ENCODE peak calls at places on chromosome X, in six cellular contexts. U is cardiac muscle cell; L is hepatocyte; H is lower lobe of right lung; G is CD8-positive, alpha-beta memory T cell; O is psoas muscle. N is an unnamed sample.

GRCh38 chrX:102728646-102729045 is 8.1 kb downstream of the GPRASP3 start:
- DNase-seq in U (no peak), L (no peak), H (no peak), G (no peak), O (no peak), N (peak; percentile 23)

GRCh38 chrX:23803931-23804381 is 21.0 kb downstream of the SAT1 start:
- DNase-seq in U (no peak), L (peak; percentile 67), H (peak; percentile 45), G (no peak), O (peak; percentile 17), N (peak; percentile 84)

GRCh38 chrX:25427873-25428555 is 412.2 kb upstream of the ARX start:
- DNase-seq in U (no peak), L (no peak), H (no peak), G (no peak), O (no peak), N (no peak)

GRCh38 chrX:103607385-103608304 is at the start of gene TCEAL3:
- DNase-seq in U (peak; percentile 63), L (peak; percentile 85), H (peak; percentile 74), G (peak; percentile 56), O (peak; percentile 64), N (no peak)

GRCh38 chrX:25650216-25650615 is 487.9 kb upstream of the MAGEB18 start:
- DNase-seq in U (no peak), L (no peak), H (no peak), G (no peak), O (no peak), N (peak; percentile 0)

GRCh38 chrX:148947399-148948025 is 447.1 kb downstream of the AFF2 start:
- DNase-seq in U (no peak), L (no peak), H (no peak), G (no peak), O (no peak), N (peak; percentile 54)

GRCh38 chrX:7983594-7983993 is 56.4 kb upstream of the PNPLA4 start:
- DNase-seq in U (peak; percentile 7), L (no peak), H (no peak), G (no peak), O (no peak), N (no peak)

GRCh38 chrX:51608766-51609165 is 9.9 kb downstream of the CENPVL3 start:
- DNase-seq in U (no peak), L (no peak), H (no peak), G (no peak), O (no peak), N (no peak)

GRCh38 chrX:154399527-154400368 is 1.6 kb downstream of the RPL10 start:
- DNase-seq in U (no peak), L (no peak), H (no peak), G (no peak), O (no peak), N (no peak)

GRCh38 chrX:3697220-3697684 is 16.2 kb downstream of the PRKX start:
- DNase-seq in U (no peak), L (no peak), H (no peak), G (no peak), O (no peak), N (peak; percentile 10)

GRCh38 chrX:3697701-3698279 is 15.7 kb downstream of the PRKX start:
- DNase-seq in U (no peak), L (peak; percentile 18), H (no peak), G (no peak), O (peak; percentile 30), N (peak; percentile 94)

GRCh38 chrX:3699841-3700381 is 13.5 kb downstream of the PRKX start:
- DNase-seq in U (no peak), L (no peak), H (no peak), G (no peak), O (no peak), N (no peak)
- H3K4me3 ChIP-seq in U (no peak overlapping the region), L (no peak overlapping the region), H (peak overlapping the region; percentile 41), G (peak overlapping the region; percentile 52), O (peak overlapping the region; percentile 40), N (no peak overlapping the region)

GRCh38 chrX:17634542-17635207 is 102.6 kb upstream of the SCML1 start:
- DNase-seq in U (no peak), L (no peak), H (no peak), G (no peak), O (no peak), N (no peak)

GRCh38 chrX:17631647-17632046 is 105.6 kb upstream of the SCML1 start:
- DNase-seq in U (no peak), L (no peak), H (no peak), G (no peak), O (no peak), N (no peak)

GRCh38 chrX:17635231-17635630 is 102.1 kb upstream of the SCML1 start:
- DNase-seq in U (peak; percentile 78), L (peak; percentile 45), H (no peak), G (no peak), O (no peak), N (no peak)

GRCh38 chrX:17632942-17633341 is 104.4 kb upstream of the SCML1 start:
- DNase-seq in U (no peak), L (no peak), H (no peak), G (no peak), O (no peak), N (peak; percentile 55)

GRCh38 chrX:17633546-17633945 is 103.7 kb upstream of the SCML1 start:
- DNase-seq in U (no peak), L (no peak), H (no peak), G (no peak), O (no peak), N (no peak)
- H3K4me3 ChIP-seq in U (no peak overlapping the region), L (no peak overlapping the region), H (no peak overlapping the region), G (no peak overlapping the region), O (no peak overlapping the region), N (no peak overlapping the region)

DNA sequence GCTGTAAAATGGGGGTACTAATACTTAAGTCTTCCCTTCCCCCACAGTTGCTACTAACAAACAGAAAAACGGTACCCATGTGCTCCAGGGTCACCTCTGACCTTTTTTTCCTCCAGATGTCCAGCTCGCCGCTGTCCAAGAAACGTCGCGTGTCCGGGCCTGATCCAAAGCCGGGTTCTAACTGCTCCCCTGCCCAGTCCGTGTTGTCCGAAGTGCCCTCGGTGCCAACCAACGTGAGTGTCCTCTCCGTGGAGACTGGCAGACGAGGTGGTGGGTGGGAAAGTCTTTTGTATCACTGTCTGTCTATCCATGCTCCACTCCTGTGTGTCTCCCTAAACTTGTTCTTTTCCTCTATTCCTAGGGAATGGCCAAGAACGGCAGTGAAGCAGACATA is 5.1 kb downstream of the UBA1 start:
- DNase-seq in U (no peak), L (no peak), H (no peak), G (no peak), O (no peak), N (no peak)
- H3K4me3 ChIP-seq in U (no peak overlapping the region), L (no peak overlapping the region), H (no peak overlapping the region), G (no peak overlapping the region), O (peak overlapping the region; percentile 83), N (no peak overlapping the region)

DNA sequence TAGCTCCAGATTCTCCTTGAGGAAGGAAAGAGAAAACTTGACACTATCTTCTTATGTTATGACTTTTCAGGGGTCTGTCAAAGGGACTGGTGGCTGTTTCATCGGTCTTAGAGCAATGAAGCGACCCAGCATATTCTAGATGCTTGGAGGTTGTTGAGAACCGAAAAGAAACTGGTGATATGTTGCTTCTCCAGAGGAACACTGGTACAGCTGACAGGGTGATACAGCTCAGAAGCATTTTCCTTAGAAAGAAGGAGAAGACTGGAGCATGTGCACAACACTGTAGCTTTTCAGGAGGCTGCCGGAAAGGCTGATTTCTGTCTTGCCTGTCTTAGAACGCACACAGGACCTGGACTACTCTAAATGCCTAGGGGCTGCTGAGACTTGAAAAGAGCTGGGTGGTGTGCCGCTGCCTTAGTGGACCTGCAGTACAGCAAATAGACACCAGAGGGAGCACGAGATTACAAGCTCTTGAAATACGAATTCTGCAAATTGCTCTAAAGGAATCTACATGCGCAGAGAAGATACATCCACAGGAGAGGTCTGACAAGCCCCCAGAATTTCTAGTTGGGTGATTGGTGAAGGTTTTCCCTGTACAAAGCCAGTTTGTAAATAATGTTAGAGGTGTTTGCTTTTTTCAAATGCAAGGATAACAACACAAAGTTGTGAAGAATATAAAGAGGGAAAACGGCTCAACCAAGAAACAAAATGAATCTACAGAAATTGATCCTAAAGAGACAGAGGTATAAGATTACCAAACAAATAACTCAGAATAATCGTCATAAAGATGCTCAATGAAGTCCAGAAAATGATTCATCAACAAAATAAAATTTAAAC is 223.1 kb upstream of the DMD start:
- DNase-seq in U (peak; percentile 82), L (peak; percentile 84), H (no peak), G (no peak), O (peak; percentile 30), N (peak; percentile 20)
- H3K4me3 ChIP-seq in U (no peak overlapping the region), L (no peak overlapping the region), H (no peak overlapping the region), G (no peak overlapping the region), O (no peak overlapping the region), N (no peak overlapping the region)

DNA sequence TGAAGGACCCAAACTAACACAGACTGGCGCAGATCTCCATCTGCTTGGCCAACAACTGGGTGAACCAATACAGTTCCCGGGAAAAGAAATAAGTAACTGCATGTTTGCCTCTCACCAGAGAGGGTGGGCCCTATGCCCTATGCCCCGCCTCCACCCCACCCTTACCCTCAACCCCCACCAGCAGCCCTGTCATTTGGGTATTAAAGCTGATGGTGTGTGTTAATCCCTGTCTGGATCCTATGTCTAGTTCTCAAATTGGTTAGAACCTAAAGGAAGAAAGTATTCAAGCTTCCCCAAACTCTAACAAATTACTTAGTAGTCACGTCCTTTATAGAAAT is 19.0 kb downstream of the SMPX start:
- DNase-seq in U (no peak), L (no peak), H (no peak), G (no peak), O (no peak), N (no peak)
- H3K4me3 ChIP-seq in U (no peak overlapping the region), L (no peak overlapping the region), H (no peak overlapping the region), G (no peak overlapping the region), O (no peak overlapping the region), N (no peak overlapping the region)

GRCh38 chrX:140822861-140823260 is 113.3 kb downstream of the LINC00632 start:
- DNase-seq in U (no peak), L (no peak), H (no peak), G (no peak), O (no peak), N (no peak)
- H3K4me3 ChIP-seq in U (no peak overlapping the region), L (no peak overlapping the region), H (no peak overlapping the region), G (no peak overlapping the region), O (no peak overlapping the region), N (no peak overlapping the region)

DNA sequence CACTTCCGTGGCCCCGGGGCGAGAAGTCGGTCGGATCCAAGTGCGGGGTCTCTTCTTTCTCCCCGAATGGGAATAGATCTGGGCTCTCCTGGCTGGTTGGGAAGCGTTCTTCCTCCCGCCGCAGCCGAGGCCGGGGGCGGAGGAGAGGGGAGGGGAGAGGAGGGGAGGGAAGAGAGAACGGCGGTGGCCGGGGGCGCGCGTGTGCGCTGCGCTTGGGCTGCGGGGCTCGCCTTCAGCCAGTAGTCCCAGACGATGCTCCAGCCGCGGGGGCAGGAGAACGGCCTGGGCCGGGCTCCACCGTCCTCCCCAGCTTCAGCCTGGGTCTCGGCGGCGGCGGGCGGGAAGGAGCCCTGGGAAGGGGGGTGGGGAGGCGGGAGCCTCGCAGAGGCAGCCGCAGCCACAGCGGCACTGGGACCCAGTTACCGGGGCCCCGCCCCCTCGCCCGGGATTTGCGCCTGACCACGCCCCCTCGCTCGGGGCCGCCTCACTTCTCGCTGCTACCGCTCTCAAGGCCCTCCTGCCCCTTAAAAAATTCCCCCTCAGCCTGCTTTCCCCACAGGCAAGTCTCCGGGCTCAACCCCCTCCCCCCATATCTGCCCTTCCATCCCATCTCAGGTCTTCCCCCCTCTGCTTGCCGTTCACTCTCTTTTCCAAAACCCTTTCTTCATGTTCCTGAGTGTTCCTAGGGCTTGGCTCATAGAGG is at the start of gene FGD1:
- DNase-seq in U (peak; percentile 74), L (peak; percentile 83), H (peak; percentile 64), G (peak; percentile 6), O (peak; percentile 73), N (peak; percentile 37)
- H3K4me3 ChIP-seq in U (peak within 1 kb of the TSS; percentile 76), L (peak within 1 kb of the TSS; percentile 61), H (peak within 1 kb of the TSS; percentile 62), G (no peak within 1 kb of the TSS), O (peak within 1 kb of the TSS; percentile 63), N (peak within 1 kb of the TSS; percentile 54)